ENCODE peak calls at places on chromosomes 4 and X, in six cellular contexts. G is AG04449; J is DMS53; A is HTR-8/SVneo; X is T-helper 2 cell; C is naive thymus-derived CD4-positive, alpha-beta T cell. R is an unnamed sample.

GRCh38 chrX:112094729-112095128 is 12.2 kb upstream of the TRPC5 start:
- DNase-seq in G (no peak), J (no peak), A (no peak), X (no peak), C (no peak), R (no peak)

GRCh38 chrX:115350696-115351408 is 61.3 kb downstream of the LUZP4 start:
- DNase-seq in G (no peak), J (no peak), A (no peak), X (no peak), C (no peak), R (no peak)

GRCh38 chrX:23756165-23756564 is 13.1 kb upstream of the ACOT9 start:
- DNase-seq in G (no peak), J (peak; percentile 83), A (peak; percentile 73), X (no peak), C (peak; percentile 50), R (no peak)

GRCh38 chr4:65669981-65670330 is 333 bp downstream of the EPHA5 start:
- DNase-seq in G (no peak), J (no peak), A (no peak), X (no peak), C (no peak), R (no peak)

GRCh38 chr4:140243345-140243753 is 89.4 kb upstream of the MAML3 start:
- DNase-seq in G (no peak), J (peak; percentile 85), A (no peak), X (no peak), C (peak; percentile 21), R (no peak)

GRCh38 chrX:130695931-130696330 is 207.1 kb downstream of the ENOX2 start:
- DNase-seq in G (no peak), J (no peak), A (no peak), X (no peak), C (no peak), R (no peak)

GRCh38 chr4:41963105-41963504 is 18.5 kb upstream of the DCAF4L1 start:
- DNase-seq in G (no peak), J (peak; percentile 64), A (no peak), X (no peak), C (peak; percentile 5), R (no peak)

GRCh38 chr4:74018771-74019170 is 19.7 kb downstream of the CXCL3 start:
- DNase-seq in G (no peak), J (no peak), A (no peak), X (no peak), C (no peak), R (no peak)

GRCh38 chrX:72609313-72609712 is 36.7 kb upstream of the HDAC8 start:
- DNase-seq in G (no peak), J (peak; percentile 25), A (peak; percentile 21), X (no peak), C (no peak), R (no peak)